ENCODE peak calls at places on chromosomes 13 and 19, in four cellular contexts. One of them, this sample, is unnamed.
A peak's percentile ranks its signal among the peaks of the same experiment; 100 is the strongest.

GRCh38 chr13:44300895-44301638 is 72.6 kb upstream of the SERP2 start:
- DNase-seq in aorta: peak; percentile 65
- DNase-seq in AG04450: no peak
- DNase-seq in NAMALWA: peak; percentile 12
- DNase-seq in this sample: no peak

GRCh38 chr13:44578064-44578394 is 1.9 kb upstream of the TSC22D1 start:
- DNase-seq in NAMALWA: no peak
- DNase-seq in aorta: no peak
- DNase-seq in AG04450: no peak
- DNase-seq in this sample: peak; percentile 80

GRCh38 chr13:31556376-31556775 is 182.9 kb upstream of the RXFP2 start:
- DNase-seq in NAMALWA: no peak
- DNase-seq in AG04450: no peak
- DNase-seq in aorta: no peak
- DNase-seq in this sample: no peak

GRCh38 chr19:36837525-36837901 is 674 bp downstream of the ZNF790 start:
- DNase-seq in aorta: no peak
- DNase-seq in AG04450: no peak
- DNase-seq in NAMALWA: no peak
- DNase-seq in this sample: no peak

GRCh38 chr13:79456656-79457365 is 24.1 kb upstream of the NDFIP2 start:
- DNase-seq in AG04450: no peak
- DNase-seq in NAMALWA: no peak
- DNase-seq in aorta: no peak
- DNase-seq in this sample: no peak

GRCh38 chr13:80010286-80010831 is 330.6 kb downstream of the SPRY2 start:
- DNase-seq in NAMALWA: no peak
- DNase-seq in aorta: no peak
- DNase-seq in AG04450: no peak
- DNase-seq in this sample: no peak

GRCh38 chr13:46160474-46161066 is 21.4 kb downstream of the LCP1 start:
- DNase-seq in aorta: no peak
- DNase-seq in NAMALWA: peak; percentile 88
- DNase-seq in AG04450: peak; percentile 11
- DNase-seq in this sample: peak; percentile 87

GRCh38 chr13:113938246-113938645 is 35.6 kb downstream of the C13orf46 start:
- DNase-seq in NAMALWA: no peak
- DNase-seq in AG04450: no peak
- DNase-seq in aorta: no peak
- DNase-seq in this sample: no peak

GRCh38 chr13:30341815-30342570 is 34.6 kb upstream of the KATNAL1 start:
- DNase-seq in aorta: peak; percentile 92
- DNase-seq in AG04450: peak; percentile 71
- DNase-seq in NAMALWA: no peak
- DNase-seq in this sample: no peak

GRCh38 chr13:68810660-68811059 is 1297.0 kb upstream of the ATXN8OS start:
- DNase-seq in aorta: no peak
- DNase-seq in AG04450: no peak
- DNase-seq in NAMALWA: peak; percentile 23
- DNase-seq in this sample: peak; percentile 48

GRCh38 chr19:44626067-44626624 is 12.8 kb downstream of the IGSF23 start:
- DNase-seq in aorta: peak; percentile 54
- DNase-seq in NAMALWA: no peak
- DNase-seq in AG04450: peak; percentile 97
- DNase-seq in this sample: no peak

GRCh38 chr13:80605743-80606142 is 264.8 kb upstream of the SPRY2 start:
- DNase-seq in aorta: no peak
- DNase-seq in AG04450: no peak
- DNase-seq in NAMALWA: no peak
- DNase-seq in this sample: no peak

GRCh38 chr13:106241974-106242373 is 293.5 kb downstream of the EFNB2 start:
- DNase-seq in NAMALWA: no peak
- DNase-seq in AG04450: no peak
- DNase-seq in aorta: no peak
- DNase-seq in this sample: no peak

GRCh38 chr13:59997976-59998375 is 165.8 kb downstream of the DIAPH3 start:
- DNase-seq in AG04450: no peak
- DNase-seq in aorta: no peak
- DNase-seq in NAMALWA: no peak
- DNase-seq in this sample: no peak

GRCh38 chr19:44356383-44357111 is at the start of gene ZNF112:
- DNase-seq in AG04450: peak; percentile 69
- DNase-seq in NAMALWA: no peak
- DNase-seq in aorta: peak; percentile 90
- DNase-seq in this sample: peak; percentile 97

GRCh38 chr19:46435009-46435408 is 6.3 kb upstream of the PNMA8C start:
- DNase-seq in NAMALWA: no peak
- DNase-seq in aorta: no peak
- DNase-seq in AG04450: no peak
- DNase-seq in this sample: no peak